ENCODE peak calls at places on chromosomes 6 and 20, in four cellular contexts. A, T, I and K are unnamed samples.

GRCh38 chr6:21414065-21414464 is 179.5 kb upstream of the SOX4 start:
- DNase-seq in I (no peak), T (no peak), A (no peak), K (no peak)

GRCh38 chr6:32146287-32146686 is 5.5 kb downstream of the PRRT1 start:
- DNase-seq in T (no peak), A (no peak), I (no peak), K (no peak)

GRCh38 chr6:75098709-75099108 is 107.1 kb downstream of the COL12A1 start:
- DNase-seq in A (peak; percentile 95), T (no peak), I (peak; percentile 97), K (peak; percentile 70)

GRCh38 chr6:113556775-113557174 is 300.4 kb upstream of the MARCKS start:
- DNase-seq in A (no peak), I (no peak), T (no peak), K (no peak)

GRCh38 chr20:10047427-10047826 is 12.6 kb downstream of the ANKEF1 start:
- DNase-seq in I (peak; percentile 6), T (no peak), A (no peak), K (no peak)

GRCh38 chr6:108555399-108556052 is 5.2 kb upstream of the FOXO3 start:
- DNase-seq in A (no peak), I (no peak), T (no peak), K (no peak)

GRCh38 chr6:138563650-138564049 is 64.4 kb upstream of the NHSL1 start:
- DNase-seq in I (no peak), A (no peak), T (no peak), K (peak; percentile 19)

GRCh38 chr20:47358672-47359532 is 2.4 kb upstream of the ZMYND8 start:
- DNase-seq in A (peak; percentile 97), T (no peak), I (peak; percentile 94), K (peak; percentile 87)

GRCh38 chr6:83590413-83590812 is 78.1 kb downstream of the PRSS35 start:
- DNase-seq in T (no peak), A (peak; percentile 27), I (peak; percentile 76), K (no peak)

GRCh38 chr6:1267790-1268762 is 43.8 kb upstream of the FOXQ1 start:
- DNase-seq in A (no peak), T (no peak), I (no peak), K (no peak)

GRCh38 chr20:63682384-63683139 is 13.9 kb upstream of the TNFRSF6B start:
- DNase-seq in I (peak; percentile 98), T (no peak), A (peak; percentile 97), K (peak; percentile 67)

GRCh38 chr6:46381057-46381456 is 110.2 kb downstream of the RCAN2 start:
- DNase-seq in T (no peak), I (no peak), A (no peak), K (no peak)

GRCh38 chr6:146914563-146915483 is 289.4 kb upstream of the STXBP5 start:
- DNase-seq in A (peak; percentile 96), T (no peak), I (peak; percentile 97), K (peak; percentile 80)

GRCh38 chr6:77814119-77814518 is 161.3 kb downstream of the MEI4 start:
- DNase-seq in I (no peak), A (no peak), T (no peak), K (no peak)

GRCh38 chr6:51349866-51350265 is 531.2 kb downstream of the TFAP2B start:
- DNase-seq in T (no peak), I (no peak), A (no peak), K (no peak)

GRCh38 chr20:46709459-46710148 is at the start of gene SLC2A10:
- DNase-seq in A (peak; percentile 72), I (peak; percentile 53), T (no peak), K (no peak)

GRCh38 chr6:90103056-90103793 is 193.4 kb downstream of the BACH2 start:
- DNase-seq in T (no peak), I (no peak), A (no peak), K (peak; percentile 23)

GRCh38 chr6:54214286-54214685 is 94.0 kb upstream of the TINAG start:
- DNase-seq in I (no peak), T (no peak), A (no peak), K (no peak)

GRCh38 chr20:23212482-23212881 is 126.4 kb upstream of the CD93 start:
- DNase-seq in T (no peak), A (no peak), I (no peak), K (no peak)

GRCh38 chr6:83384751-83385150 is 46.1 kb downstream of the ME1 start:
- DNase-seq in A (no peak), T (no peak), I (no peak), K (no peak)

GRCh38 chr20:49045440-49046086 is 549 bp upstream of the CSE1L start:
- DNase-seq in I (no peak), T (no peak), A (no peak), K (no peak)

GRCh38 chr6:42148058-42148457 is 5.6 kb upstream of the C6orf132 start:
- DNase-seq in A (no peak), I (no peak), T (no peak), K (no peak)

GRCh38 chr6:5325173-5325572 is 63.9 kb downstream of the FARS2 start:
- DNase-seq in T (no peak), I (no peak), A (no peak), K (no peak)

GRCh38 chr6:116313377-116313776 is 33.6 kb upstream of the TSPYL1 start:
- DNase-seq in I (no peak), A (peak; percentile 64), T (no peak), K (no peak)

GRCh38 chr6:90890681-90891337 is 303.9 kb upstream of the MAP3K7 start:
- DNase-seq in A (no peak), T (no peak), I (no peak), K (no peak)

GRCh38 chr20:38445402-38445801 is 10.3 kb upstream of the SNHG17 start:
- DNase-seq in I (no peak), A (no peak), T (no peak), K (no peak)

GRCh38 chr20:21508230-21509078 is 5.4 kb downstream of the NKX2-2 start:
- DNase-seq in A (no peak), I (no peak), T (no peak), K (no peak)

GRCh38 chr6:69584913-69585729 is 211.7 kb downstream of the LMBRD1 start:
- DNase-seq in T (no peak), I (peak; percentile 89), A (peak; percentile 8), K (no peak)